ENCODE peak calls at places on chromosome 9, in nine cellular contexts. X is SJSA1, O is small intestine, K is mammary epithelial cell, J is neural progenitor cell, Y is fibroblast of lung, Z is pancreas, G is spleen, I is breast epithelium. S is an unnamed sample.

GRCh38 chr9:7117676-7118561 is 360.1 kb downstream of the KDM4C start:
- DNase-seq in X (no peak), O (no peak), K (peak; percentile 56), J (no peak), Y (no peak), Z (no peak), G (no peak), I (no peak), S (no peak)

GRCh38 chr9:89442981-89443817 is 54.7 kb downstream of the SEMA4D start:
- DNase-seq in X (peak; percentile 64), O (no peak), K (no peak), J (no peak), Y (no peak), Z (no peak), G (no peak), I (no peak), S (no peak)

GRCh38 chr9:77013186-77013931 is 6.1 kb upstream of the FOXB2 start:
- DNase-seq in X (no peak), O (no peak), K (no peak), J (peak; percentile 17), Y (no peak), Z (no peak), G (no peak), I (no peak), S (no peak)

GRCh38 chr9:97853056-97853843 is at the start of gene FOXE1:
- DNase-seq in X (no peak), O (no peak), K (peak; percentile 35), J (peak; percentile 60), Y (no peak), Z (no peak), G (no peak), I (no peak), S (no peak)

GRCh38 chr9:120336021-120336752 is 243.8 kb downstream of the CDK5RAP2 start:
- DNase-seq in X (no peak), O (no peak), K (peak; percentile 43), J (no peak), Y (no peak), Z (no peak), G (no peak), I (no peak), S (no peak)

GRCh38 chr9:136923881-136924280 is 20.7 kb downstream of the FBXW5 start:
- DNase-seq in X (no peak), O (no peak), K (no peak), J (no peak), Y (no peak), Z (no peak), G (no peak), I (no peak), S (no peak)

GRCh38 chr9:123111977-123112869 is 78.8 kb downstream of the GPR21 start:
- DNase-seq in X (no peak), O (peak; percentile 24), K (no peak), J (peak; percentile 39), Y (no peak), Z (no peak), G (peak; percentile 79), I (no peak), S (no peak)

GRCh38 chr9:130847306-130848217 is 12.5 kb downstream of the ABL1 start:
- DNase-seq in X (peak; percentile 73), O (peak; percentile 16), K (peak; percentile 98), J (peak; percentile 47), Y (peak; percentile 100), Z (no peak), G (no peak), I (no peak), S (peak; percentile 59)

GRCh38 chr9:31272456-31273295 is 1111.8 kb upstream of the ACO1 start:
- DNase-seq in X (no peak), O (peak; percentile 25), K (peak; percentile 93), J (no peak), Y (no peak), Z (no peak), G (no peak), I (no peak), S (no peak)

GRCh38 chr9:132808645-132809044 is 69.4 kb downstream of the AK8 start:
- DNase-seq in X (no peak), O (no peak), K (no peak), J (no peak), Y (no peak), Z (no peak), G (no peak), I (no peak), S (no peak)

GRCh38 chr9:29740518-29740917 is 2167.2 kb upstream of the C9orf72 start:
- DNase-seq in X (no peak), O (no peak), K (no peak), J (no peak), Y (no peak), Z (no peak), G (no peak), I (no peak), S (no peak)

GRCh38 chr9:127241354-127241753 is 23.2 kb upstream of the GARNL3 start:
- DNase-seq in X (no peak), O (no peak), K (no peak), J (no peak), Y (no peak), Z (no peak), G (no peak), I (no peak), S (no peak)

GRCh38 chr9:127249877-127250276 is 14.7 kb upstream of the GARNL3 start:
- DNase-seq in X (no peak), O (no peak), K (no peak), J (no peak), Y (no peak), Z (no peak), G (no peak), I (no peak), S (no peak)

GRCh38 chr9:127248241-127248640 is 16.3 kb upstream of the GARNL3 start:
- DNase-seq in X (no peak), O (no peak), K (no peak), J (no peak), Y (no peak), Z (no peak), G (no peak), I (no peak), S (no peak)

GRCh38 chr9:127245637-127246164 is 18.9 kb upstream of the GARNL3 start:
- DNase-seq in X (no peak), O (peak; percentile 67), K (no peak), J (no peak), Y (no peak), Z (peak; percentile 6), G (no peak), I (no peak), S (peak; percentile 74)

GRCh38 chr9:127244609-127245601 is 19.7 kb upstream of the GARNL3 start:
- DNase-seq in X (peak; percentile 93), O (peak; percentile 97), K (peak; percentile 93), J (peak; percentile 99), Y (peak; percentile 95), Z (peak; percentile 94), G (peak; percentile 99), I (peak; percentile 98), S (peak; percentile 99)
- H3K27ac ChIP-seq in X (no peak overlapping the region), O (peak overlapping the region; percentile 68), K (peak overlapping the region; percentile 35), J (no peak overlapping the region), Y (peak overlapping the region; percentile 7), Z (peak overlapping the region; percentile 69), G (peak overlapping the region; percentile 69), I (peak overlapping the region; percentile 76), S (peak overlapping the region; percentile 71)

GRCh38 chr9:113501129-113501686 is 37.7 kb downstream of the RGS3 start:
- DNase-seq in X (no peak), O (no peak), K (no peak), J (peak; percentile 77), Y (no peak), Z (no peak), G (peak; percentile 85), I (no peak), S (no peak)
- H3K4me3 ChIP-seq in X (no peak overlapping the region), O (no peak overlapping the region), K (no peak overlapping the region), J (no peak overlapping the region), Y (no peak overlapping the region), Z (peak overlapping the region; percentile 7), G (peak overlapping the region; percentile 41), I (peak overlapping the region; percentile 40), S (peak overlapping the region; percentile 24)

DNA sequence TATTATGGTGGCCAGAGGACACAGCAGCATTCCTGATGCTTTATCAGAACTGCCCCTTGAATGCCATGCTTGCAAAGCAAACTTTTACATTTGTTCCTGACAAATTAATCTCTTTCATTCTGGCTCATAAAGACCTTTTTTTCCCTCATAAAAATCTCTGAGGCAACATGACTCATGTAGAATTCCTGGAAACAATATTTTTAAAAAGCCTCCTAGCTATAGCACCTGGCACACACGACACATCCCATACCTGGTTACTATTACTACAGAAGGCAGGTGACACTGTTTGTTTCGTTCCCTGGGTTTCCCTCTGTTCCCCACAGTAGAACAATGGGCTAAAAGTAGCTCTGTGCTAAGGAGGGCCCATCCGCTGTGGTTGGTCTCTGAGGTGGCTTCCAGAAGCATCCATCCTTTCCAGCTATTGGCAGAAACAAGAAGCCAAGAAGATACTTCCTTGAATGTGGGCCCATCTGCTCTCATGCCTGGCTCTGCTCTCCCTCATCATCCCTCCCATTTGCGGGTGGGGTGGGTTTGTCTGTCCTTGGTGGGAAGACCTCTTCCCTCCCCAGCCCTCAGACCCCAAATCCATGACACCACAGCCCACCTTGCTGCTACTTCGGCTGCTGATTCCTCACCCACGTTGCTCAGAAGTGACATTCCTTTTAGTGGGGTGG is 59.1 kb downstream of the GALNT12 start:
- DNase-seq in X (no peak), O (no peak), K (peak; percentile 54), J (no peak), Y (no peak), Z (no peak), G (no peak), I (no peak), S (no peak)
- H3K4me1 ChIP-seq in X (peaks cover 63% of the 10 kb centered on the region), O (no peaks in the 10 kb centered on the region), K (no peaks in the 10 kb centered on the region), J (no peaks in the 10 kb centered on the region), Y (peaks cover 24% of the 10 kb centered on the region), Z (peaks cover 8% of the 10 kb centered on the region), G (peaks cover 13% of the 10 kb centered on the region), I (peaks cover 3% of the 10 kb centered on the region), S (no peaks in the 10 kb centered on the region)

GRCh38 chr9:92507496-92507895 is 25.2 kb upstream of the ASPN start:
- DNase-seq in X (no peak), O (peak; percentile 12), K (no peak), J (no peak), Y (no peak), Z (no peak), G (no peak), I (no peak), S (no peak)

GRCh38 chr9:92506184-92506857 is 24.0 kb upstream of the ASPN start:
- DNase-seq in X (peak; percentile 84), O (no peak), K (peak; percentile 94), J (no peak), Y (peak; percentile 97), Z (no peak), G (no peak), I (no peak), S (no peak)

GRCh38 chr9:92510747-92511146 is 25.0 kb downstream of the ECM2 start:
- DNase-seq in X (no peak), O (no peak), K (no peak), J (no peak), Y (no peak), Z (no peak), G (no peak), I (no peak), S (no peak)

GRCh38 chr9:92507005-92507404 is 24.7 kb upstream of the ASPN start:
- DNase-seq in X (no peak), O (peak; percentile 6), K (no peak), J (no peak), Y (no peak), Z (no peak), G (no peak), I (no peak), S (no peak)

DNA sequence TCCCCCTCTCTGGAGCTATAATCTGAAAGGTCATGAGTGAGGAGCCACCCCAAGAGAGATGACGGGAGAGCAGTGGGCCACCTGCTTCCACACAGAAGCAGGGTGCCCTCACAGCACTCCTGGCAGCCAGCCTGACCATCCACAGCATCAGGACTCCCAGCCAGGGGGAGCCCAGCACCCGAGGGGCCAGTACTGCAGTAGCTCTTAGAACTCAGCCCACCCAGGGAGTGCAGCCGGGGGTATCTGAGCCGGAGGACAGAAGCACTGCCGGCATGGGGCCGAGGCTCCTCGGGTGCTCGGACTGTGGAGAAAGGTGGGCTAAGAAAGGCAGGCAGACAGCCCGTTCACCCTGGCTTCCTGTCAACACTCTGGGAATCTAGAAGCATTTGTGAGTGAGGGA is 25.7 kb upstream of the ASPN start:
- DNase-seq in X (peak; percentile 58), O (no peak), K (no peak), J (peak; percentile 13), Y (no peak), Z (no peak), G (no peak), I (no peak), S (no peak)
- H3K27ac ChIP-seq in X (no peak overlapping the region), O (no peak overlapping the region), K (no peak overlapping the region), J (no peak overlapping the region), Y (no peak overlapping the region), Z (no peak overlapping the region), G (no peak overlapping the region), I (peak overlapping the region; percentile 81), S (no peak overlapping the region)